ENCODE peak calls at places on chromosomes 13 and 19, in nine cellular contexts. One of them, this sample, is unnamed.

GRCh38 chr13:66657165-66657895 is 572.8 kb downstream of the PCDH9 start:
- DNase-seq in CD4-positive, CD25-positive, alpha-beta regulatory T cell: no peak
- DNase-seq in IMR-90: peak; percentile 98
- DNase-seq in body of pancreas: peak; percentile 55
- DNase-seq in CD4-positive, alpha-beta T cell: no peak
- DNase-seq in PC-3: peak; percentile 97
- DNase-seq in upper lobe of right lung: no peak
- DNase-seq in adrenal gland: peak; percentile 98
- DNase-seq in substantia nigra: no peak
- DNase-seq in this sample: no peak

GRCh38 chr13:72403396-72404010 is 323.9 kb downstream of the MZT1 start:
- DNase-seq in body of pancreas: no peak
- DNase-seq in CD4-positive, CD25-positive, alpha-beta regulatory T cell: no peak
- DNase-seq in substantia nigra: no peak
- DNase-seq in IMR-90: no peak
- DNase-seq in CD4-positive, alpha-beta T cell: no peak
- DNase-seq in upper lobe of right lung: no peak
- DNase-seq in adrenal gland: no peak
- DNase-seq in PC-3: no peak
- DNase-seq in this sample: no peak

GRCh38 chr19:2033825-2034159 is 17.3 kb downstream of the MKNK2 start:
- DNase-seq in body of pancreas: no peak
- DNase-seq in CD4-positive, alpha-beta T cell: no peak
- DNase-seq in PC-3: no peak
- DNase-seq in CD4-positive, CD25-positive, alpha-beta regulatory T cell: no peak
- DNase-seq in adrenal gland: no peak
- DNase-seq in upper lobe of right lung: peak; percentile 63
- DNase-seq in substantia nigra: no peak
- DNase-seq in IMR-90: no peak
- DNase-seq in this sample: no peak

GRCh38 chr13:109204252-109204651 is 574.8 kb downstream of the MYO16 start:
- DNase-seq in upper lobe of right lung: no peak
- DNase-seq in body of pancreas: no peak
- DNase-seq in IMR-90: no peak
- DNase-seq in PC-3: no peak
- DNase-seq in CD4-positive, alpha-beta T cell: no peak
- DNase-seq in CD4-positive, CD25-positive, alpha-beta regulatory T cell: no peak
- DNase-seq in substantia nigra: no peak
- DNase-seq in adrenal gland: no peak
- DNase-seq in this sample: no peak

GRCh38 chr19:48695743-48696352 is at the start of gene FUT2:
- DNase-seq in CD4-positive, CD25-positive, alpha-beta regulatory T cell: no peak
- DNase-seq in upper lobe of right lung: no peak
- DNase-seq in IMR-90: no peak
- DNase-seq in PC-3: no peak
- DNase-seq in adrenal gland: no peak
- DNase-seq in CD4-positive, alpha-beta T cell: no peak
- DNase-seq in substantia nigra: no peak
- DNase-seq in body of pancreas: peak; percentile 79
- DNase-seq in this sample: no peak

GRCh38 chr13:113034451-113035208 is 65.6 kb downstream of the MCF2L start:
- DNase-seq in IMR-90: peak; percentile 56
- DNase-seq in adrenal gland: peak; percentile 76
- DNase-seq in CD4-positive, alpha-beta T cell: no peak
- DNase-seq in PC-3: peak; percentile 66
- DNase-seq in CD4-positive, CD25-positive, alpha-beta regulatory T cell: no peak
- DNase-seq in upper lobe of right lung: no peak
- DNase-seq in substantia nigra: no peak
- DNase-seq in body of pancreas: peak; percentile 35
- DNase-seq in this sample: no peak

GRCh38 chr13:100646030-100646673 is 28.4 kb downstream of the TMTC4 start:
- DNase-seq in adrenal gland: no peak
- DNase-seq in CD4-positive, CD25-positive, alpha-beta regulatory T cell: no peak
- DNase-seq in IMR-90: peak; percentile 31
- DNase-seq in PC-3: peak; percentile 48
- DNase-seq in substantia nigra: no peak
- DNase-seq in upper lobe of right lung: no peak
- DNase-seq in CD4-positive, alpha-beta T cell: no peak
- DNase-seq in body of pancreas: no peak
- DNase-seq in this sample: no peak

GRCh38 chr13:48192536-48192935 is 40.5 kb upstream of the ITM2B start:
- DNase-seq in CD4-positive, CD25-positive, alpha-beta regulatory T cell: no peak
- DNase-seq in upper lobe of right lung: no peak
- DNase-seq in adrenal gland: no peak
- DNase-seq in substantia nigra: no peak
- DNase-seq in IMR-90: no peak
- DNase-seq in body of pancreas: no peak
- DNase-seq in CD4-positive, alpha-beta T cell: no peak
- DNase-seq in PC-3: no peak
- DNase-seq in this sample: no peak

GRCh38 chr19:28999733-29000433 is 213.1 kb downstream of the UQCRFS1 start:
- DNase-seq in CD4-positive, CD25-positive, alpha-beta regulatory T cell: no peak
- DNase-seq in substantia nigra: no peak
- DNase-seq in adrenal gland: no peak
- DNase-seq in body of pancreas: no peak
- DNase-seq in PC-3: no peak
- DNase-seq in CD4-positive, alpha-beta T cell: no peak
- DNase-seq in upper lobe of right lung: peak; percentile 44
- DNase-seq in IMR-90: no peak
- DNase-seq in this sample: no peak

GRCh38 chr19:55285225-55285890 is 1.6 kb downstream of the BRSK1 start:
- DNase-seq in CD4-positive, alpha-beta T cell: no peak
- DNase-seq in adrenal gland: no peak
- DNase-seq in PC-3: no peak
- DNase-seq in IMR-90: no peak
- DNase-seq in CD4-positive, CD25-positive, alpha-beta regulatory T cell: no peak
- DNase-seq in body of pancreas: no peak
- DNase-seq in substantia nigra: no peak
- DNase-seq in upper lobe of right lung: no peak
- DNase-seq in this sample: no peak
- H3K27ac ChIP-seq in CD4-positive, alpha-beta T cell: no peak overlapping the region
- H3K27ac ChIP-seq in adrenal gland: no peak overlapping the region
- H3K27ac ChIP-seq in PC-3: no peak overlapping the region
- H3K27ac ChIP-seq in IMR-90: peak overlapping the region; percentile 24
- H3K27ac ChIP-seq in CD4-positive, CD25-positive, alpha-beta regulatory T cell: no peak overlapping the region
- H3K27ac ChIP-seq in body of pancreas: no peak overlapping the region
- H3K27ac ChIP-seq in substantia nigra: peak overlapping the region; percentile 97
- H3K27ac ChIP-seq in upper lobe of right lung: no peak overlapping the region
- H3K27ac ChIP-seq in this sample: no peak overlapping the region

GRCh38 chr13:59458908-59459579 is 704.7 kb downstream of the DIAPH3 start:
- DNase-seq in upper lobe of right lung: no peak
- DNase-seq in CD4-positive, alpha-beta T cell: no peak
- DNase-seq in CD4-positive, CD25-positive, alpha-beta regulatory T cell: no peak
- DNase-seq in substantia nigra: no peak
- DNase-seq in IMR-90: peak; percentile 85
- DNase-seq in body of pancreas: no peak
- DNase-seq in PC-3: peak; percentile 76
- DNase-seq in adrenal gland: peak; percentile 74
- DNase-seq in this sample: no peak

GRCh38 chr13:59459972-59460371 is 703.8 kb downstream of the DIAPH3 start:
- DNase-seq in CD4-positive, CD25-positive, alpha-beta regulatory T cell: no peak
- DNase-seq in substantia nigra: no peak
- DNase-seq in adrenal gland: no peak
- DNase-seq in upper lobe of right lung: no peak
- DNase-seq in IMR-90: peak; percentile 41
- DNase-seq in body of pancreas: no peak
- DNase-seq in PC-3: peak; percentile 7
- DNase-seq in CD4-positive, alpha-beta T cell: no peak
- DNase-seq in this sample: no peak

GRCh38 chr13:59464926-59465325 is 698.8 kb downstream of the DIAPH3 start:
- DNase-seq in upper lobe of right lung: no peak
- DNase-seq in CD4-positive, alpha-beta T cell: no peak
- DNase-seq in substantia nigra: no peak
- DNase-seq in IMR-90: no peak
- DNase-seq in CD4-positive, CD25-positive, alpha-beta regulatory T cell: no peak
- DNase-seq in adrenal gland: no peak
- DNase-seq in body of pancreas: no peak
- DNase-seq in PC-3: peak; percentile 3
- DNase-seq in this sample: no peak

GRCh38 chr13:59463023-59463422 is 700.7 kb downstream of the DIAPH3 start:
- DNase-seq in substantia nigra: no peak
- DNase-seq in adrenal gland: no peak
- DNase-seq in CD4-positive, alpha-beta T cell: no peak
- DNase-seq in PC-3: no peak
- DNase-seq in CD4-positive, CD25-positive, alpha-beta regulatory T cell: no peak
- DNase-seq in body of pancreas: no peak
- DNase-seq in IMR-90: no peak
- DNase-seq in upper lobe of right lung: no peak
- DNase-seq in this sample: no peak

GRCh38 chr13:59461411-59461810 is 702.3 kb downstream of the DIAPH3 start:
- DNase-seq in adrenal gland: peak; percentile 61
- DNase-seq in body of pancreas: no peak
- DNase-seq in PC-3: no peak
- DNase-seq in substantia nigra: no peak
- DNase-seq in CD4-positive, CD25-positive, alpha-beta regulatory T cell: no peak
- DNase-seq in upper lobe of right lung: no peak
- DNase-seq in IMR-90: no peak
- DNase-seq in CD4-positive, alpha-beta T cell: no peak
- DNase-seq in this sample: no peak
- H3K27ac ChIP-seq in adrenal gland: no peak overlapping the region
- H3K27ac ChIP-seq in body of pancreas: no peak overlapping the region
- H3K27ac ChIP-seq in PC-3: no peak overlapping the region
- H3K27ac ChIP-seq in substantia nigra: no peak overlapping the region
- H3K27ac ChIP-seq in CD4-positive, CD25-positive, alpha-beta regulatory T cell: no peak overlapping the region
- H3K27ac ChIP-seq in upper lobe of right lung: no peak overlapping the region
- H3K27ac ChIP-seq in IMR-90: no peak overlapping the region
- H3K27ac ChIP-seq in CD4-positive, alpha-beta T cell: no peak overlapping the region
- H3K27ac ChIP-seq in this sample: no peak overlapping the region

GRCh38 chr13:46378411-46378810 is 8.6 kb downstream of the RUBCNL start:
- DNase-seq in CD4-positive, alpha-beta T cell: no peak
- DNase-seq in CD4-positive, CD25-positive, alpha-beta regulatory T cell: no peak
- DNase-seq in upper lobe of right lung: no peak
- DNase-seq in substantia nigra: no peak
- DNase-seq in PC-3: no peak
- DNase-seq in body of pancreas: no peak
- DNase-seq in IMR-90: no peak
- DNase-seq in adrenal gland: no peak
- DNase-seq in this sample: no peak
- H3K27ac ChIP-seq in CD4-positive, alpha-beta T cell: no peak overlapping the region
- H3K27ac ChIP-seq in CD4-positive, CD25-positive, alpha-beta regulatory T cell: no peak overlapping the region
- H3K27ac ChIP-seq in upper lobe of right lung: no peak overlapping the region
- H3K27ac ChIP-seq in substantia nigra: no peak overlapping the region
- H3K27ac ChIP-seq in PC-3: no peak overlapping the region
- H3K27ac ChIP-seq in body of pancreas: no peak overlapping the region
- H3K27ac ChIP-seq in IMR-90: no peak overlapping the region
- H3K27ac ChIP-seq in adrenal gland: no peak overlapping the region
- H3K27ac ChIP-seq in this sample: peak overlapping the region; percentile 85

DNA sequence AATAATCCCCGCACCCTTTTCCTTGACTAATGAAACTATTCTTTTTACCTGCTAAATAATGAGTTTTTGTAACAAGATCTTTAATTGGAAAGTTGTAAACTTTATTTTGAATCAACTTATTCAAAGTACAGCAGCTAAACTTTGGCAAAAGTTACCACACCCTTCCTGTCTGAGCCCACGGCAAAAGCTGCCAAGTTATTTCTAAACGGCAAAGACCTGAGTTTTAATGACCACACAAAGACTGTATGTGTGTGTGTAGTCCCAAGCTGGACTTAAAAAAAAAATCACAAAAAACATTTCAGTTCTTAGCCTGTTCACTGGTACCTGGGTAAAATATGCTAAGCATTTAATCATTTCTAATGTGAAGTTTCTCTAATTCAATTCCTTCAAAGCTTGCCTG is 60.7 kb downstream of the ZAR1L start:
- DNase-seq in PC-3: no peak
- DNase-seq in substantia nigra: no peak
- DNase-seq in upper lobe of right lung: no peak
- DNase-seq in IMR-90: no peak
- DNase-seq in body of pancreas: no peak
- DNase-seq in CD4-positive, alpha-beta T cell: no peak
- DNase-seq in adrenal gland: no peak
- DNase-seq in CD4-positive, CD25-positive, alpha-beta regulatory T cell: no peak
- DNase-seq in this sample: no peak
- H3K27ac ChIP-seq in PC-3: no peak overlapping the region
- H3K27ac ChIP-seq in substantia nigra: no peak overlapping the region
- H3K27ac ChIP-seq in upper lobe of right lung: peak overlapping the region; percentile 84
- H3K27ac ChIP-seq in IMR-90: no peak overlapping the region
- H3K27ac ChIP-seq in body of pancreas: peak overlapping the region; percentile 59
- H3K27ac ChIP-seq in CD4-positive, alpha-beta T cell: no peak overlapping the region
- H3K27ac ChIP-seq in adrenal gland: no peak overlapping the region
- H3K27ac ChIP-seq in CD4-positive, CD25-positive, alpha-beta regulatory T cell: no peak overlapping the region
- H3K27ac ChIP-seq in this sample: no peak overlapping the region

DNA sequence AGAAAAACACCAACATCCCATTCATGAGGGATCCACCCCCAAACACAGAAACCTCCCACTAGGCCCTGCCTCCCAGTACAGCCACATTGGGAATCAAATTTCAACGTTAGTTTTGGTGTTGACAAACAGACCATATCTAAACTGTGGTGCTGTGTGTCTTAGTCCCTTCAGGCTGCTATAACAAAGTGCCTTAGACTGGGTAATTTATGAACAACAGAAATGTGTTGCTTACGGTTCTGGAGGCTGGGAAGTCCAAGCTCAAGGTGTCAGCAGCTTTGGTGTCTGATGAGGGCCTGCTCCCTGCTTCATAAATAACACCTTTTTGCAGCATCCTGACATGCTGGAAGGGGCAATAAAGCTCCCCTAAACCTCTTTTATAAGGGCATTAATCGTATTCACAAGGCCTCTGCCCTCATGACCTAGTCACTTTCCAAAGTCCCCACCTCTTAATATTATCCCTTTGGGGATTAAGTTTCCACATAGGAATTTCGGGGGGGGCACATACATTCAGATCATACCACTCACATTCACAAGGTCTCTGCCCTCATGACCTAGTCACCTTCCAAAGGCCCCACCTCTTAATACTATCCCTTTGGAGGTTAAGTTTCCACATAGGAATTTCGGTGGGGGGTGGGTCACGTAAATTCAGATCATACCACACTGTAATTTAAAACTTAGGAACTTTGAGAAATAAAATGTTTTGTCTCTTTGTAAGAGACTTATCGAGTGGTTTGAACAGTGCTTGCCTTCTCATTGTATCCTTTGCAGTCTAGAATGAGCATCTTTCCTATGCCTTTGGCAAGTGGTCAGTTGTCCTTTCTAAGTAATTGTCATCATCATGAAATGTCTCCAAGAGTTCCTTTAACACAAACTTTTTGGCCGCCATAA is 27.6 kb downstream of the ZNF507 start:
- DNase-seq in IMR-90: no peak
- DNase-seq in CD4-positive, CD25-positive, alpha-beta regulatory T cell: no peak
- DNase-seq in adrenal gland: no peak
- DNase-seq in body of pancreas: no peak
- DNase-seq in substantia nigra: no peak
- DNase-seq in CD4-positive, alpha-beta T cell: no peak
- DNase-seq in PC-3: no peak
- DNase-seq in upper lobe of right lung: no peak
- DNase-seq in this sample: no peak
- H3K27ac ChIP-seq in IMR-90: peak overlapping the region; percentile 95
- H3K27ac ChIP-seq in CD4-positive, CD25-positive, alpha-beta regulatory T cell: no peak overlapping the region
- H3K27ac ChIP-seq in adrenal gland: peak overlapping the region; percentile 64
- H3K27ac ChIP-seq in body of pancreas: peak overlapping the region; percentile 56
- H3K27ac ChIP-seq in substantia nigra: peak overlapping the region; percentile 54
- H3K27ac ChIP-seq in CD4-positive, alpha-beta T cell: no peak overlapping the region
- H3K27ac ChIP-seq in PC-3: peak overlapping the region; percentile 82
- H3K27ac ChIP-seq in upper lobe of right lung: peak overlapping the region; percentile 27
- H3K27ac ChIP-seq in this sample: no peak overlapping the region

GRCh38 chr19:37907735-37908066 is 693 bp downstream of the SIPA1L3 start:
- DNase-seq in PC-3: no peak
- DNase-seq in CD4-positive, alpha-beta T cell: no peak
- DNase-seq in adrenal gland: no peak
- DNase-seq in CD4-positive, CD25-positive, alpha-beta regulatory T cell: no peak
- DNase-seq in substantia nigra: no peak
- DNase-seq in IMR-90: no peak
- DNase-seq in body of pancreas: no peak
- DNase-seq in upper lobe of right lung: no peak
- DNase-seq in this sample: no peak
- H3K27ac ChIP-seq in PC-3: no peak overlapping the region
- H3K27ac ChIP-seq in CD4-positive, alpha-beta T cell: no peak overlapping the region
- H3K27ac ChIP-seq in adrenal gland: no peak overlapping the region
- H3K27ac ChIP-seq in CD4-positive, CD25-positive, alpha-beta regulatory T cell: no peak overlapping the region
- H3K27ac ChIP-seq in substantia nigra: no peak overlapping the region
- H3K27ac ChIP-seq in IMR-90: no peak overlapping the region
- H3K27ac ChIP-seq in body of pancreas: no peak overlapping the region
- H3K27ac ChIP-seq in upper lobe of right lung: no peak overlapping the region
- H3K27ac ChIP-seq in this sample: peak overlapping the region; percentile 64

This sample was measured in GM12878.